ENCODE peak calls at places on chromosomes 11 and 22, in five cellular contexts. X is C1 segment of cervical spinal cord, S is GM20000, P is Caki2, T is mesendoderm. K is an unnamed sample.

GRCh38 chr11:73192272-73192671 is 25.8 kb upstream of the P2RY2 start:
- DNase-seq in P (no peak), X (no peak), T (no peak), S (no peak), K (no peak)

GRCh38 chr11:94702481-94702880 is 65.7 kb upstream of the AMOTL1 start:
- DNase-seq in P (no peak), T (peak), S (no peak), X (no peak), K (no peak)

GRCh38 chr11:197741-198235 is 4.9 kb downstream of the SCGB1C1 start:
- DNase-seq in P (no peak), T (no peak), S (no peak), X (no peak), K (no peak)

GRCh38 chr22:11253000-11253511 is 4274.9 kb upstream of the OR11H1 start:
- DNase-seq in X (no peak), P (no peak), T (no peak), S (no peak), K (no peak)

GRCh38 chr11:135002236-135002635 is 590.2 kb upstream of the B3GAT1 start:
- DNase-seq in X (no peak), P (no peak), S (no peak), T (no peak), K (no peak)

GRCh38 chr11:91147885-91148284 is 925.0 kb upstream of the CHORDC1 start:
- DNase-seq in S (no peak), P (no peak), X (no peak), T (no peak), K (no peak)

GRCh38 chr11:46513934-46514342 is 79.9 kb downstream of the AMBRA1 start:
- DNase-seq in T (peak), X (peak), S (no peak), P (no peak), K (no peak)

GRCh38 chr22:44463151-44463550 is 34.9 kb downstream of the RTL6 start:
- DNase-seq in T (no peak), X (no peak), P (no peak), S (no peak), K (no peak)

GRCh38 chr11:35014352-35014751 is 97.9 kb downstream of the PDHX start:
- DNase-seq in P (no peak), T (no peak), S (no peak), X (no peak), K (no peak)

GRCh38 chr22:28034760-28035401 is 115.8 kb upstream of the PITPNB start:
- DNase-seq in P (no peak), S (no peak), T (no peak), X (no peak), K (no peak)

GRCh38 chr11:3164540-3165151 is 464 bp downstream of the OSBPL5 start:
- DNase-seq in P (no peak), T (peak), S (no peak), X (no peak), K (no peak)

GRCh38 chr22:49209452-49210195 is 618.0 kb downstream of the BRD1 start:
- DNase-seq in S (no peak), X (no peak), P (peak), T (no peak), K (no peak)

GRCh38 chr22:44369916-44370804 is 57.4 kb upstream of the SHISAL1 start:
- DNase-seq in P (no peak), T (no peak), X (no peak), S (no peak), K (no peak)

GRCh38 chr11:116519499-116519898 is 253.3 kb downstream of the BUD13 start:
- DNase-seq in P (no peak), T (no peak), X (no peak), S (no peak), K (no peak)

GRCh38 chr11:113974741-113975470 is at the start of gene HTR3A:
- DNase-seq in X (no peak), T (peak), S (no peak), P (peak), K (no peak)

GRCh38 chr22:41656515-41656914 is 32.2 kb downstream of the SNU13 start:
- DNase-seq in T (no peak), P (no peak), X (no peak), S (no peak), K (no peak)

GRCh38 chr11:126914166-126914565 is 86.4 kb downstream of the KIRREL3 start:
- DNase-seq in P (no peak), S (no peak), X (no peak), T (no peak), K (no peak)